ENCODE peak calls at places on chromosomes 6 and 20, in eight cellular contexts. One of them, this sample, is unnamed.
A peak's percentile ranks its signal among the peaks of the same experiment; 100 is the strongest.

GRCh38 chr6:13762648-13763441 is 51.2 kb upstream of the RANBP9 start:
- DNase-seq in neuronal stem cell: no peak
- DNase-seq in fibroblast of pulmonary artery: peak; percentile 88
- DNase-seq in GM23338: no peak
- DNase-seq in CD8-positive, alpha-beta memory T cell: no peak
- DNase-seq in lower lobe of right lung: no peak
- DNase-seq in lower leg skin: peak; percentile 90
- DNase-seq in GM18507: no peak
- DNase-seq in this sample: peak; percentile 96

GRCh38 chr6:26275663-26276062 is 89.3 kb upstream of the BTN3A2 start:
- DNase-seq in neuronal stem cell: no peak
- DNase-seq in fibroblast of pulmonary artery: no peak
- DNase-seq in GM23338: no peak
- DNase-seq in CD8-positive, alpha-beta memory T cell: no peak
- DNase-seq in lower lobe of right lung: no peak
- DNase-seq in lower leg skin: no peak
- DNase-seq in GM18507: no peak
- DNase-seq in this sample: no peak

GRCh38 chr20:42113236-42113635 is 495.1 kb upstream of the CHD6 start:
- DNase-seq in neuronal stem cell: no peak
- DNase-seq in fibroblast of pulmonary artery: no peak
- DNase-seq in GM23338: no peak
- DNase-seq in CD8-positive, alpha-beta memory T cell: no peak
- DNase-seq in lower lobe of right lung: no peak
- DNase-seq in lower leg skin: no peak
- DNase-seq in GM18507: no peak
- DNase-seq in this sample: no peak

GRCh38 chr6:138965291-138965874 is 22.7 kb downstream of the REPS1 start:
- DNase-seq in neuronal stem cell: no peak
- DNase-seq in fibroblast of pulmonary artery: no peak
- DNase-seq in GM23338: no peak
- DNase-seq in CD8-positive, alpha-beta memory T cell: no peak
- DNase-seq in lower lobe of right lung: no peak
- DNase-seq in lower leg skin: no peak
- DNase-seq in GM18507: no peak
- DNase-seq in this sample: no peak

GRCh38 chr6:118198746-118199145 is 291.7 kb downstream of the SLC35F1 start:
- DNase-seq in neuronal stem cell: no peak
- DNase-seq in fibroblast of pulmonary artery: peak; percentile 6
- DNase-seq in GM23338: no peak
- DNase-seq in CD8-positive, alpha-beta memory T cell: no peak
- DNase-seq in lower lobe of right lung: no peak
- DNase-seq in lower leg skin: no peak
- DNase-seq in GM18507: no peak
- DNase-seq in this sample: peak; percentile 13

GRCh38 chr6:148445620-148446019 is 103.0 kb downstream of the SASH1 start:
- DNase-seq in neuronal stem cell: no peak
- DNase-seq in fibroblast of pulmonary artery: peak; percentile 82
- DNase-seq in GM23338: no peak
- DNase-seq in CD8-positive, alpha-beta memory T cell: no peak
- DNase-seq in lower lobe of right lung: no peak
- DNase-seq in lower leg skin: no peak
- DNase-seq in GM18507: no peak
- DNase-seq in this sample: no peak

GRCh38 chr20:14142964-14143627 is 147.8 kb downstream of the MACROD2 start:
- DNase-seq in neuronal stem cell: no peak
- DNase-seq in fibroblast of pulmonary artery: peak; percentile 86
- DNase-seq in GM23338: no peak
- DNase-seq in CD8-positive, alpha-beta memory T cell: no peak
- DNase-seq in lower lobe of right lung: no peak
- DNase-seq in lower leg skin: no peak
- DNase-seq in GM18507: no peak
- DNase-seq in this sample: peak; percentile 94

GRCh38 chr20:50694379-50695143 is 3.2 kb upstream of the RIPOR3 start:
- DNase-seq in neuronal stem cell: no peak
- DNase-seq in fibroblast of pulmonary artery: no peak
- DNase-seq in GM23338: no peak
- DNase-seq in CD8-positive, alpha-beta memory T cell: no peak
- DNase-seq in lower lobe of right lung: no peak
- DNase-seq in lower leg skin: no peak
- DNase-seq in GM18507: no peak
- DNase-seq in this sample: no peak